ENCODE peak calls at places on chromosomes 4 and X, in ten cellular contexts. E, M, H, T, W, O, V, N, I and K are unnamed samples.

GRCh38 chrX:54045563-54046228 is 1.4 kb upstream of the PHF8 start:
- DNase-seq in T (no peak), W (no peak), I (peak), N (no peak), H (no peak), E (no peak), O (no peak), M (no peak), V (no peak), K (no peak)

GRCh38 chr4:80619070-80619674 is 283.6 kb downstream of the CFAP299 start:
- DNase-seq in W (no peak), E (no peak), T (no peak), H (no peak), N (no peak), O (peak), I (no peak), V (no peak), M (no peak), K (no peak)

GRCh38 chr4:147518086-147518485 is 37.2 kb downstream of the EDNRA start:
- DNase-seq in M (no peak), W (no peak), T (no peak), H (no peak), E (no peak), V (no peak), O (no peak), N (no peak), I (no peak), K (no peak)

GRCh38 chrX:78838709-78839108 is 91.2 kb downstream of the LPAR4 start:
- DNase-seq in T (no peak), O (no peak), V (no peak), W (no peak), I (no peak), H (no peak), E (no peak), N (no peak), M (no peak), K (no peak)

GRCh38 chrX:34503119-34503518 is 154.0 kb downstream of the TMEM47 start:
- DNase-seq in N (no peak), M (no peak), W (no peak), I (no peak), V (no peak), E (no peak), H (no peak), O (no peak), T (no peak), K (no peak)

GRCh38 chr4:133157460-133158160 is 8.5 kb downstream of the PCDH10 start:
- DNase-seq in I (no peak), T (no peak), H (no peak), V (no peak), N (no peak), W (no peak), O (no peak), E (no peak), M (no peak), K (no peak)

GRCh38 chr4:76904646-76905190 is 6.8 kb upstream of the SOWAHB start:
- DNase-seq in T (no peak), M (no peak), H (no peak), N (no peak), W (no peak), V (no peak), E (no peak), O (no peak), I (no peak), K (no peak)

GRCh38 chr4:89788243-89789072 is 48.5 kb downstream of the SNCA start:
- DNase-seq in H (no peak), V (no peak), E (no peak), T (peak), I (no peak), N (no peak), M (no peak), O (peak), W (no peak), K (no peak)

GRCh38 chrX:51459125-51459524 is 37.3 kb downstream of the NUDT11 start:
- DNase-seq in N (no peak), W (no peak), M (no peak), T (no peak), V (no peak), I (no peak), O (peak), H (no peak), E (peak), K (no peak)

GRCh38 chrX:104166735-104167436 is 633 bp downstream of the FAM199X start:
- DNase-seq in T (peak), W (no peak), M (no peak), N (no peak), H (peak), I (no peak), O (peak), V (no peak), E (no peak), K (no peak)

GRCh38 chr4:2041234-2042130 is 17.6 kb upstream of the NAT8L start:
- DNase-seq in I (peak), O (peak), E (peak), N (peak), W (peak), H (peak), M (peak), T (peak), V (peak), K (no peak)

GRCh38 chr4:172042714-172043114 is 229.5 kb downstream of the GALNTL6 start:
- DNase-seq in H (peak), N (no peak), E (no peak), W (no peak), V (no peak), M (no peak), T (no peak), O (peak), I (peak), K (no peak)

GRCh38 chr4:110371016-110371795 is 104.7 kb upstream of the ENPEP start:
- DNase-seq in E (no peak), W (no peak), T (no peak), V (no peak), O (no peak), H (no peak), N (no peak), M (no peak), I (no peak), K (no peak)

GRCh38 chr4:26081795-26082498 is 167.9 kb downstream of the SMIM20 start:
- DNase-seq in H (no peak), I (peak), V (no peak), M (no peak), O (peak), W (no peak), N (no peak), E (no peak), T (no peak), K (no peak)

GRCh38 chr4:114277690-114278089 is 298.2 kb upstream of the ARSJ start:
- DNase-seq in H (no peak), T (no peak), M (no peak), W (no peak), V (no peak), I (no peak), O (no peak), N (no peak), E (no peak), K (no peak)

GRCh38 chr4:2142630-2143427 is 83.7 kb downstream of the NAT8L start:
- DNase-seq in N (no peak), V (no peak), H (no peak), O (no peak), T (no peak), M (no peak), W (no peak), E (no peak), I (no peak), K (no peak)

GRCh38 chr4:1511441-1512041 is 105.3 kb upstream of the NKX1-1 start:
- DNase-seq in M (no peak), V (no peak), O (no peak), W (no peak), T (no peak), H (peak), E (peak), I (no peak), N (no peak), K (peak)

GRCh38 chrX:134520860-134521390 is 61.0 kb downstream of the HPRT1 start:
- DNase-seq in I (peak), E (no peak), H (peak), V (no peak), N (no peak), M (no peak), O (peak), W (peak), T (no peak), K (no peak)

GRCh38 chr4:140103676-140104075 is 50.3 kb downstream of the MAML3 start:
- DNase-seq in O (no peak), W (no peak), V (no peak), N (no peak), I (no peak), T (peak), H (no peak), M (no peak), E (peak), K (peak)

GRCh38 chrX:119252716-119253115 is 16.6 kb downstream of the PGRMC1 start:
- DNase-seq in E (no peak), N (no peak), O (no peak), T (no peak), W (no peak), V (no peak), H (no peak), M (no peak), I (no peak), K (no peak)

GRCh38 chr4:14646831-14647230 is 355.4 kb upstream of the CPEB2 start:
- DNase-seq in O (no peak), N (no peak), I (no peak), M (no peak), W (no peak), V (no peak), E (no peak), H (no peak), T (no peak), K (no peak)

GRCh38 chrX:72620550-72621145 is 48.0 kb upstream of the HDAC8 start:
- DNase-seq in H (peak), T (no peak), O (peak), N (no peak), E (peak), W (no peak), V (peak), I (no peak), M (no peak), K (peak)

GRCh38 chr4:98994474-98995182 is 893 bp upstream of the METAP1 start:
- DNase-seq in O (peak), I (no peak), E (no peak), W (no peak), M (no peak), V (peak), N (no peak), H (no peak), T (no peak), K (peak)

GRCh38 chrX:16711219-16712115 is 1.0 kb downstream of the CTPS2 start:
- DNase-seq in N (no peak), E (no peak), T (peak), W (peak), H (no peak), M (no peak), O (peak), V (no peak), I (no peak), K (no peak)

GRCh38 chr4:135371137-135371536 is 1169.5 kb upstream of the PABPC4L start:
- DNase-seq in I (no peak), N (no peak), V (no peak), E (no peak), T (no peak), W (no peak), M (no peak), O (no peak), H (no peak), K (no peak)

GRCh38 chrX:148412006-148412405 is 88.4 kb upstream of the AFF2 start:
- DNase-seq in M (no peak), E (no peak), V (no peak), O (no peak), T (no peak), W (no peak), H (no peak), I (no peak), N (no peak), K (no peak)

GRCh38 chr4:6601661-6602250 is 26.8 kb downstream of the MAN2B2 start:
- DNase-seq in V (no peak), E (no peak), W (no peak), T (no peak), M (no peak), O (no peak), N (no peak), I (no peak), H (no peak), K (no peak)

GRCh38 chr4:134708026-134708425 is 506.4 kb upstream of the PABPC4L start:
- DNase-seq in M (no peak), I (no peak), E (no peak), O (peak), H (no peak), T (no peak), W (no peak), V (no peak), N (no peak), K (no peak)

GRCh38 chrX:95949588-95949987 is 735.1 kb upstream of the DIAPH2 start:
- DNase-seq in N (no peak), T (no peak), M (no peak), V (no peak), I (no peak), W (no peak), E (no peak), H (no peak), O (no peak), K (no peak)

GRCh38 chr4:10204401-10205058 is 87.9 kb upstream of the WDR1 start:
- DNase-seq in N (peak), H (peak), M (no peak), E (no peak), O (no peak), V (no peak), W (no peak), I (no peak), T (no peak), K (no peak)

GRCh38 chr4:165505991-165506779 is 127.4 kb downstream of the CPE start:
- DNase-seq in H (no peak), M (no peak), O (peak), E (no peak), V (no peak), I (no peak), N (no peak), W (no peak), T (no peak), K (no peak)

GRCh38 chr4:168183717-168184571 is 91.6 kb downstream of the ANXA10 start:
- DNase-seq in O (peak), E (no peak), W (peak), N (no peak), T (no peak), H (no peak), V (no peak), I (no peak), M (no peak), K (peak)

GRCh38 chr4:150464523-150464922 is 117.4 kb upstream of the MAB21L2 start:
- DNase-seq in M (no peak), E (no peak), N (no peak), I (no peak), T (no peak), O (no peak), W (no peak), H (no peak), V (no peak), K (no peak)

GRCh38 chrX:17812763-17813162 is 48.3 kb downstream of the RAI2 start:
- DNase-seq in O (peak), N (no peak), I (no peak), E (no peak), W (no peak), T (no peak), V (no peak), H (no peak), M (no peak), K (no peak)

GRCh38 chrX:47751670-47752069 is 85.0 kb upstream of the ZNF81 start:
- DNase-seq in I (no peak), W (peak), O (peak), T (no peak), V (peak), M (no peak), N (no peak), H (no peak), E (peak), K (no peak)

GRCh38 chr4:107993969-107994368 is 4.3 kb downstream of the HADH start:
- DNase-seq in M (no peak), I (no peak), W (peak), E (no peak), O (no peak), H (no peak), T (no peak), N (no peak), V (no peak), K (no peak)

GRCh38 chr4:137819964-137820383 is 287.7 kb upstream of the PCDH18 start:
- DNase-seq in H (no peak), W (peak), I (no peak), T (no peak), E (no peak), V (no peak), O (peak), M (no peak), N (no peak), K (peak)

GRCh38 chrX:103212749-103213457 is 2.0 kb upstream of the BEX4 start:
- DNase-seq in N (no peak), H (no peak), W (no peak), V (no peak), E (no peak), M (no peak), T (no peak), I (no peak), O (no peak), K (no peak)